ENCODE peak calls at places on chromosomes 3 and 15, in eight cellular contexts. U is ovary; A is HL-60; H is heart right ventricle; G is HTR-8/SVneo; I is aorta; M is stimulated activated naive B cell treated with anti-CD40 and anti-IgM and Interleukin-4, amounts not matched to agents 10 μg/mL and 1 μg/mL and 100 μg/mL, for 72 hours; K is kidney epithelial cell. P is an unnamed sample.

GRCh38 chr3:133717424-133717823 is 28.8 kb upstream of the TF start:
- DNase-seq in U (no peak), A (no peak), H (no peak), G (no peak), I (no peak), M (no peak), K (no peak), P (no peak)

GRCh38 chr3:194572131-194572789 is 61.0 kb downstream of the TMEM44 start:
- DNase-seq in U (no peak), A (no peak), H (peak), G (peak), I (peak), M (no peak), K (peak), P (no peak)

GRCh38 chr15:65916664-65917406 is 47.5 kb downstream of the RAB11A start:
- DNase-seq in U (peak), A (no peak), H (peak), G (peak), I (peak), M (peak), K (peak), P (peak)

GRCh38 chr3:99108508-99108907 is 207.0 kb upstream of the DCBLD2 start:
- DNase-seq in U (no peak), A (no peak), H (no peak), G (no peak), I (no peak), M (no peak), K (peak), P (no peak)

GRCh38 chr3:161406594-161407555 is 35.6 kb upstream of the SPTSSB start:
- DNase-seq in U (no peak), A (peak), H (no peak), G (no peak), I (no peak), M (no peak), K (no peak), P (no peak)

GRCh38 chr15:60392601-60392985 is 5.2 kb downstream of the ANXA2 start:
- DNase-seq in U (no peak), A (no peak), H (no peak), G (no peak), I (no peak), M (no peak), K (peak), P (peak)

GRCh38 chr3:161989012-161989411 is 492.4 kb downstream of the OTOL1 start:
- DNase-seq in U (no peak), A (no peak), H (no peak), G (no peak), I (no peak), M (no peak), K (no peak), P (no peak)

GRCh38 chr3:10352146-10352911 is 31.4 kb upstream of the SEC13 start:
- DNase-seq in U (no peak), A (no peak), H (no peak), G (peak), I (no peak), M (no peak), K (peak), P (no peak)

GRCh38 chr3:52446631-52447511 is 2.0 kb upstream of the SEMA3G start:
- DNase-seq in U (peak), A (peak), H (peak), G (peak), I (peak), M (peak), K (no peak), P (peak)

GRCh38 chr15:31080618-31081017 is 20.9 kb downstream of the TRPM1 start:
- DNase-seq in U (peak), A (peak), H (peak), G (peak), I (peak), M (peak), K (no peak), P (peak)

GRCh38 chr15:80878242-80878866 is 99.2 kb downstream of the CEMIP start:
- DNase-seq in U (no peak), A (no peak), H (no peak), G (no peak), I (no peak), M (no peak), K (no peak), P (no peak)

GRCh38 chr3:99648091-99648490 is 9.7 kb downstream of the COL8A1 start:
- DNase-seq in U (no peak), A (no peak), H (no peak), G (no peak), I (no peak), M (no peak), K (no peak), P (no peak)

GRCh38 chr3:56291244-56291680 is 177.0 kb downstream of the ERC2 start:
- DNase-seq in U (no peak), A (no peak), H (no peak), G (no peak), I (no peak), M (no peak), K (peak), P (no peak)

GRCh38 chr15:38854506-38854905 is 289.9 kb upstream of the RASGRP1 start:
- DNase-seq in U (no peak), A (no peak), H (no peak), G (no peak), I (no peak), M (no peak), K (no peak), P (no peak)

GRCh38 chr15:77420610-77421369 is at the start of gene HMG20A:
- DNase-seq in U (peak), A (peak), H (peak), G (peak), I (peak), M (peak), K (no peak), P (peak)

GRCh38 chr3:25448750-25449684 is 21.0 kb downstream of the RARB start:
- DNase-seq in U (peak), A (no peak), H (peak), G (peak), I (peak), M (no peak), K (no peak), P (no peak)

GRCh38 chr3:129034650-129035049 is 25.9 kb upstream of the GP9 start:
- DNase-seq in U (peak), A (no peak), H (no peak), G (peak), I (peak), M (no peak), K (no peak), P (no peak)

GRCh38 chr3:9111349-9112265 is 137.8 kb downstream of the SRGAP3 start:
- DNase-seq in U (peak), A (no peak), H (peak), G (no peak), I (peak), M (no peak), K (no peak), P (no peak)

GRCh38 chr3:61053781-61054496 is 197.3 kb downstream of the FHIT start:
- DNase-seq in U (no peak), A (no peak), H (no peak), G (no peak), I (no peak), M (no peak), K (no peak), P (no peak)

GRCh38 chr3:117193390-117193789 is 483.8 kb downstream of the TUSC7 start:
- DNase-seq in U (no peak), A (no peak), H (no peak), G (no peak), I (no peak), M (no peak), K (no peak), P (no peak)